ENCODE peak calls at places on chromosomes 5 and 9, in four cellular contexts. K, D, S and G are unnamed samples.

GRCh38 chr5:161446655-161447054 is 99.9 kb downstream of the GABRB2 start:
- DNase-seq in K (no peak), D (no peak), S (no peak), G (no peak)

GRCh38 chr5:30539004-30539634 is 654.4 kb upstream of the CDH6 start:
- DNase-seq in S (no peak), D (peak), K (no peak), G (no peak)

GRCh38 chr9:22055090-22055489 is 46.0 kb upstream of the CDKN2B start:
- DNase-seq in D (no peak), K (no peak), S (no peak), G (no peak)

GRCh38 chr5:13316191-13316590 is 628.3 kb downstream of the DNAH5 start:
- DNase-seq in K (no peak), S (no peak), D (no peak), G (no peak)

GRCh38 chr5:55636711-55637110 is 75.4 kb downstream of the SLC38A9 start:
- DNase-seq in S (peak), K (peak), D (no peak), G (no peak)

GRCh38 chr9:13032585-13032984 is 246.9 kb downstream of the MPDZ start:
- DNase-seq in D (no peak), K (no peak), S (no peak), G (no peak)

GRCh38 chr5:72013741-72014703 is 93.3 kb upstream of the MAP1B start:
- DNase-seq in K (peak), D (peak), S (no peak), G (no peak)

GRCh38 chr9:107732781-107733529 is 243.4 kb upstream of the KLF4 start:
- DNase-seq in S (peak), K (peak), D (no peak), G (no peak)

GRCh38 chr5:77076961-77077820 is 9.9 kb downstream of the ZBED3 start:
- DNase-seq in D (peak), K (peak), S (peak), G (no peak)

GRCh38 chr5:39670955-39671354 is 246.2 kb upstream of the DAB2 start:
- DNase-seq in K (no peak), D (no peak), S (no peak), G (no peak)

GRCh38 chr9:27154923-27155322 is 45.9 kb downstream of the TEK start:
- DNase-seq in D (peak), S (no peak), K (no peak), G (no peak)

GRCh38 chr5:58544195-58544594 is 38.7 kb upstream of the RAB3C start:
- DNase-seq in D (no peak), S (no peak), K (no peak), G (no peak)

GRCh38 chr9:87699835-87700234 is 26.1 kb upstream of the CTSL start:
- DNase-seq in S (no peak), D (no peak), K (no peak), G (no peak)

GRCh38 chr5:2903451-2904395 is 152.2 kb upstream of the IRX2 start:
- DNase-seq in K (no peak), D (no peak), S (no peak), G (no peak)

GRCh38 chr5:81450940-81451339 is 57.0 kb upstream of the ACOT12 start:
- DNase-seq in K (no peak), D (no peak), S (no peak), G (no peak)

GRCh38 chr9:88871669-88872068 is 119.6 kb upstream of the S1PR3 start:
- DNase-seq in S (no peak), D (no peak), K (no peak), G (no peak)

GRCh38 chr9:89984214-89984613 is 379.4 kb downstream of the GADD45G start:
- DNase-seq in K (no peak), D (peak), S (no peak), G (no peak)

GRCh38 chr9:98255064-98255577 is 328 bp downstream of the TBC1D2 start:
- DNase-seq in K (no peak), D (peak), S (no peak), G (no peak)

GRCh38 chr5:172766287-172767104 is 4.5 kb downstream of the DUSP1 start:
- DNase-seq in D (peak), K (peak), S (peak), G (peak)

GRCh38 chr9:14907360-14907685 is 2.9 kb downstream of the FREM1 start:
- DNase-seq in D (no peak), S (no peak), K (no peak), G (no peak)
- H3K4me3 ChIP-seq in D (no peak), S (no peak), K (no peak), G (peak)

GRCh38 chr5:126280343-126280742 is 142.9 kb upstream of the GRAMD2B start:
- DNase-seq in K (no peak), D (no peak), S (no peak), G (no peak)
- H3K4me3 ChIP-seq in K (no peak), D (no peak), S (no peak), G (no peak)

GRCh38 chr5:177516601-177517568 is at the start of gene DDX41:
- DNase-seq in S (peak), D (peak), K (peak), G (peak)
- H3K4me3 ChIP-seq in S (peak), D (peak), K (peak), G (peak)

GRCh38 chr5:181129601-181130000 is 1.4 kb downstream of the OR2V1 start:
- DNase-seq in K (no peak), D (no peak), S (no peak), G (no peak)

GRCh38 chr5:181133610-181134231 is 2.8 kb upstream of the OR2V1 start:
- DNase-seq in S (peak), D (peak), K (peak), G (no peak)

GRCh38 chr5:181133083-181133482 is 2.1 kb upstream of the OR2V1 start:
- DNase-seq in K (no peak), D (no peak), S (no peak), G (no peak)

GRCh38 chr5:181130832-181131496 is at the start of gene OR2V1:
- DNase-seq in K (no peak), D (no peak), S (no peak), G (no peak)

GRCh38 chr5:181131514-181131913 is 545 bp upstream of the OR2V1 start:
- DNase-seq in S (no peak), D (no peak), K (no peak), G (no peak)
- H3K4me3 ChIP-seq in S (no peak), D (no peak), K (no peak), G (no peak)

DNA sequence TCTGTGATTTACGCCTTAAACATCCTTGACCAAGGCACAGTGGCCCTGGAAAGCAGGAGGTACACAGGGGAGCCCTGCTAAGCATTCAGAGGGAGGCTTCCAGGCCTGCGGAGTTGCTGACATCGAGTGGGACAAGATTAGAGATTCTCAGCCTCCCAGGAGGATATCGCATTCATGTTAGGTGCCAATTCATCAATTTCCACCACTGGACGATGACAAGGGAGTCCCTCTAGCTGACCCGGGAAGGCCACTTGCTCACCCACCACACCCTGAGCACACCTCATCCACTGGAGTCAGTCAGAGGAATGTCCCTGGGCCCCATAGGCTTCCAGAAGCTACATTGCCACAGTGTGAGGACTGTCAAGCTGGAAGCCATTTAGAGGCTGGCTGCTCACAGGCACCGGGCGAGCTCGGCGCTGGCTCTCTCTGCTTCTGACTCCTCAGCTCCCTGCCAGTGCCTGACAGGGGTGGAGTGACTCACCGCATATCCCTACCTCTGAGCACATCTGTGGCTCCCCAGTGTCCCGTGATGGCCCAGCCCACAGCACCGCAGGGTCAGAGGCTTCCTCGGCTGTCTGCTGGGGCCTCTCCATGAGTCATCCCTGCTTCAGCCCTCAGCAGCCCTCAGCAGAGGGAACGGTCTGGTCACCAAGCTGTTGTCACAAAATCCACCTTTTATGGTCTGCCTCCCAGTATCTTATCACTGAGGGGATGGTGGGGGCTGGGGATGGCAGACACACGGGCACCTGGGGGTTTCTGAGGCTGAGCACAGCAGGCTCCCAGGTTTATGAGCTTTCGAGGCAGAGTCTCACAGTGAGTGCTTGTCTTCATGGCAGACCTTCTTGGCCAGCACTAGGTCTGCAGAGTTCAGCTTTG is 117.5 kb downstream of the ZNF608 start:
- DNase-seq in K (no peak), D (peak), S (no peak), G (no peak)
- H3K4me3 ChIP-seq in K (no peak), D (no peak), S (no peak), G (no peak)

DNA sequence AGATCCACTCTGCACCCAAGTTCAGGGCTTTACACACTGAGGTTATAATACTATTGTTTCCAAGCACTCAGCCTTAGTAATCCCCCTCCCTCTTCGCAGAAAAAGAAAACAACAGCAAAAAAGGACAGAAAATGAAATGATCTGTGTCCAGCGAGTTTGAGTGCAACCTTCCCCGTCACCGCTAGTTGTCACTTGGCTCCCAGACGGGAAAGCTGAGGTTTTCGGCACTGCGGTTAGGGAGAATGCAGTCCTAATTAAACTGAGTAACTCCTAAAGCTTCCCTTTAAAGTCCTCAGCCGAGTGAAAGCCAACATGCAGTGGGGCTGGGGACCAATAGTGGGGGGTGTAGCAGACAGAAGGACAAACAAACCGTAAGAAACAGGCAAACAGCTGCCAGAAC is 786 bp downstream of the GLRA1 start:
- DNase-seq in D (no peak), K (no peak), S (no peak), G (no peak)
- H3K4me3 ChIP-seq in D (no peak), K (no peak), S (no peak), G (no peak)